ENCODE peak calls at places on chromosomes 7 and 10, in six cellular contexts. W is substantia nigra; F is Panc1; Z is endothelial cell of umbilical vein; P is CD8-positive, alpha-beta memory T cell; N is heart right ventricle. R is an unnamed sample.

GRCh38 chr7:116311262-116311661 is 100.9 kb downstream of the TES start:
- DNase-seq in Z (no peak), P (no peak), N (no peak), W (no peak), F (no peak), R (no peak)

GRCh38 chr7:67402280-67402679 is 405.6 kb downstream of the TYW1 start:
- DNase-seq in W (no peak), P (no peak), N (no peak), F (no peak), Z (no peak), R (no peak)

GRCh38 chr7:26328498-26329390 is 37.1 kb downstream of the SNX10 start:
- DNase-seq in W (no peak), F (no peak), P (no peak), Z (no peak), N (no peak), R (no peak)

GRCh38 chr10:24944512-24945255 is 7.7 kb downstream of the PRTFDC1 start:
- DNase-seq in W (no peak), Z (peak; percentile 14), N (peak; percentile 37), P (no peak), F (no peak), R (no peak)

GRCh38 chr7:59079-59825 is 133.1 kb upstream of the FAM20C start:
- DNase-seq in W (no peak), Z (no peak), F (no peak), N (no peak), P (no peak), R (peak; percentile 38)

GRCh38 chr7:33788493-33788892 is 116.8 kb upstream of the BMPER start:
- DNase-seq in W (no peak), P (no peak), F (no peak), N (no peak), Z (no peak), R (no peak)

GRCh38 chr10:86960003-86960862 is 1.8 kb downstream of the SNCG start:
- DNase-seq in P (peak; percentile 42), Z (peak; percentile 85), F (no peak), W (no peak), N (peak; percentile 64), R (no peak)

GRCh38 chr10:85786401-85786899 is 580.1 kb downstream of the GRID1 start:
- DNase-seq in Z (no peak), P (no peak), N (no peak), F (no peak), W (no peak), R (no peak)

GRCh38 chr10:131453772-131454634 is 142.5 kb upstream of the TCERG1L start:
- DNase-seq in N (peak; percentile 62), W (peak; percentile 42), P (no peak), F (no peak), Z (no peak), R (peak; percentile 75)

GRCh38 chr7:78760620-78761355 is 692.7 kb downstream of the MAGI2 start:
- DNase-seq in W (no peak), N (no peak), Z (no peak), F (no peak), P (no peak), R (no peak)

GRCh38 chr7:78764571-78764970 is 688.9 kb downstream of the MAGI2 start:
- DNase-seq in Z (no peak), N (no peak), W (no peak), F (no peak), P (no peak), R (no peak)

GRCh38 chr7:78765985-78766729 is 687.3 kb downstream of the MAGI2 start:
- DNase-seq in F (no peak), W (no peak), P (no peak), Z (no peak), N (no peak), R (no peak)

GRCh38 chr7:78762625-78763024 is 690.8 kb downstream of the MAGI2 start:
- DNase-seq in F (no peak), W (no peak), Z (no peak), P (no peak), N (no peak), R (no peak)
- H3K27ac ChIP-seq in F (no peak overlapping the region), W (no peak overlapping the region), Z (no peak overlapping the region), P (no peak overlapping the region), N (no peak overlapping the region), R (no peak overlapping the region)

DNA sequence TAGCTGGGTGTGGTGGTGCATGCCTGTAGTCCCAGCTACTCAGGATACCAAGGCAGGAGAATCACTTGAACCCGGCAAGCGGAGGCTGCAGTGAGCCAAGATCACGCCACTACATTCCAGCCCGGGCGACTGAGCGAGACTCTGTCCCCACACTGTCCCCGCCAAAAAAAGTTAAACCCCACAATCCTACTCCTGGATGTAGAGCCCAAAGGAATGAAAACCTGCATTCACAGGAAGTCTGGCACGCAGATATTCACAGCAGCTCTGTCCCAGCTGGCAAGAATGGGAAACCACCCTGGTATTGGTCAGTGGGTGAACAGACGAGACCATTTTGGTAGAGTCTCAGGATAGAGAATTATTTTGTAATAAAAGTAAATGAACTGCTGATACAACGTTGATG is 225.2 kb downstream of the MAD1L1 start:
- DNase-seq in F (no peak), P (no peak), W (no peak), Z (no peak), N (no peak), R (no peak)
- H3K27ac ChIP-seq in F (no peak overlapping the region), P (no peak overlapping the region), W (no peak overlapping the region), Z (no peak overlapping the region), N (no peak overlapping the region), R (no peak overlapping the region)

GRCh38 chr10:95571390-95571789 is 10.2 kb upstream of the SORBS1 start:
- DNase-seq in P (no peak), N (no peak), F (no peak), Z (no peak), W (no peak), R (no peak)

GRCh38 chr10:95564291-95564690 is 3.1 kb upstream of the SORBS1 start:
- DNase-seq in Z (no peak), P (no peak), N (no peak), W (no peak), F (no peak), R (no peak)

GRCh38 chr10:95569368-95569767 is 8.2 kb upstream of the SORBS1 start:
- DNase-seq in F (no peak), Z (no peak), W (no peak), N (no peak), P (no peak), R (no peak)

GRCh38 chr10:95566121-95566520 is 5.0 kb upstream of the SORBS1 start:
- DNase-seq in W (no peak), N (no peak), P (no peak), F (no peak), Z (no peak), R (no peak)

DNA sequence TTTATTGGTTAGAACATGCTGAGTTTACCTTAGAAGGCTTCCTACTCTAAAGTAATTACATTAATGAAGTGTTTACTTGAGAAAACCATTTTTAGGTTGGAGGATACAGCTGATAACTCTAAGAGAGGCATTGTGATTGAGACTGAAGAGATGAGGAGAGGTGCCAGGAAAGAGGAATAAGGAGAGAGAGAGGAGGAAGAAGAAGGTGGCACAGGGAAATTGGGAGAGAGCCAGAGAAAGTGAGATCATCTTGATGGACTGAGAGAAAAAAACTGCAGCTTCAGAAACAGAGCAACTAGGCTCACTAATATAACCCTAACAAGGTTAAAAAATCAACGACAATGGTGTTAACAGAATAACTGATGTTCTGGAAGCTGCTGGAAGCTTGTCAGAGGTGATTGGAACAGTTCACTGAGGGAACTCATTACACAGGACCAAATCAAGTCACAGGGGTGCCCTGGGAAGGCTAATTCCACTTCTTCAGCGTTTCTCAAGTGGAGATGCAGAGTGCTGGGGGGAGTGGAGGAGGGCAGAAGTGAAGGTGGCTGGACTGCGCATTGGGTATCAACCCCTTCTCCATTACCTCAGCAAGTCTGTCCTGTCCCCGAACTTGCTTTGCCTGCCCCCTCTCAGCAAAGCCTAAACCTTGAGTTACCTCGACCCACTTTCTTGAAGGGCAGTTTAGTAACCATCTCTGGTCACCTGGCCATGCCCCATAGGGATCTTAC is 6.9 kb upstream of the SORBS1 start:
- DNase-seq in W (no peak), N (no peak), Z (peak; percentile 21), F (no peak), P (no peak), R (no peak)
- H3K27ac ChIP-seq in W (no peak overlapping the region), N (no peak overlapping the region), Z (no peak overlapping the region), F (no peak overlapping the region), P (no peak overlapping the region), R (no peak overlapping the region)

GRCh38 chr10:58807631-58808024 is 295.0 kb downstream of the BICC1 start:
- DNase-seq in W (no peak), Z (no peak), F (no peak), N (no peak), P (no peak), R (no peak)

GRCh38 chr10:58817499-58817898 is 304.8 kb downstream of the BICC1 start:
- DNase-seq in P (no peak), Z (peak; percentile 3), N (peak; percentile 23), W (no peak), F (no peak), R (no peak)

GRCh38 chr10:58818889-58819288 is 306.2 kb downstream of the BICC1 start:
- DNase-seq in F (no peak), P (no peak), Z (peak; percentile 11), W (no peak), N (no peak), R (no peak)

GRCh38 chr10:58810751-58811150 is 298.1 kb downstream of the BICC1 start:
- DNase-seq in F (no peak), W (no peak), Z (no peak), N (no peak), P (no peak), R (no peak)

DNA sequence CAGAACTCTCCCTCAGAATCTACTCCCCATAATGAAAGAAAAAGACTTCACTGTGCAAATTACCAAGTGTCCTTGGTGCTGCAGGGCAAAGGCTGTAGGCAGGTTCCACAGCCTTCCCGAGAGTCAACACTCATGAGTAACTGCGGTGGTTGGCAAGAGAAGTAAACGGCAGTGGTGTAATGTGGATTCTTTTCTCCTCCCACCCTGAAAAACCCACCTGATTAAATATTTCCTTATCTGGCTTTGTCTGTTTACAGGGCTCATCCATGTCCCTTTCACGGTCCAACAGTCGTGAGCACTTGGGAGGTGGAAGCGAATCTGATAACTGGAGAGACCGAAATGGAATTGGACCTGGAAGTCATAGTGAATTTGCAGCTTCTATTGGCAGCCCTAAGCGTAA is 300.9 kb downstream of the BICC1 start:
- DNase-seq in W (no peak), P (no peak), N (no peak), Z (no peak), F (no peak), R (no peak)
- H3K27ac ChIP-seq in W (no peak overlapping the region), P (no peak overlapping the region), N (no peak overlapping the region), Z (no peak overlapping the region), F (no peak overlapping the region), R (no peak overlapping the region)

DNA sequence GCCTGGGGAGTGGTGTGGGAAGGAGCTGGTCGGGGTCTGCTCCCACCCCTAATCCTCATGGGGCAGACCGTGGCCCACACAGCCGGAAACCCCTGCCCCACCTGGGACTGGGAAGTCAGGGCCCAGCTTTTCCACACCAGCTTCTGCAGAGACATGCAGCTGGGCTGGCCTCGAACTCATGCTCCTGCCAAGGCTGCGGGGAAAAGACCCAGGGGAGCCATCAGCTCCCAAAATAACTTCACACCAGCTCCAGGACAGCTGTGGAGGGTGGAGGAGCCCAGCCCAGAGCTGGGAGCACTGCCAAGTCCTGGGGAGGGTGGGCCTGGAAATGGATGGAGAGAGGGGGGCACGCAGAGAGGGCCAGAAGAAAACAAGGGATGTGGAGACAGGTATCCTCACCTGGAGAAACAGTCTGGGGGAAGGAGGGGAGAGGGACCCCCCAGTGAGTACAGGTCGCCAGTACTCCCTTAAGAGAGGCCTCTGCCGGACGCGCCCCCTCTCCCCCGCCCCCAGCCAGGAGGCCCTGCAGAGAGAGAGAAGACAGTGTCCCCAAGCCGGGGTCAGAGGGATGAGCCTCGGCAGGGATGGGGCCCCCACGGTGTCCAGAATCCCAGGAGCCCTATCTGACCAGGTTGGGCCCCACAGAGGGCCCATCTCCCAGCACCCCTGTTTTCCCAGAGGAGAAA is 11.5 kb upstream of the GRIFIN start:
- DNase-seq in P (no peak), N (peak; percentile 77), Z (no peak), W (no peak), F (no peak), R (no peak)
- H3K27ac ChIP-seq in P (no peak overlapping the region), N (peak overlapping the region; percentile 63), Z (no peak overlapping the region), W (no peak overlapping the region), F (no peak overlapping the region), R (no peak overlapping the region)

GRCh38 chr7:54996391-54996790 is 22.4 kb upstream of the EGFR start:
- DNase-seq in N (no peak), P (no peak), F (no peak), W (no peak), Z (no peak), R (no peak)
- H3K27ac ChIP-seq in N (no peak overlapping the region), P (no peak overlapping the region), F (no peak overlapping the region), W (no peak overlapping the region), Z (no peak overlapping the region), R (no peak overlapping the region)

R was measured in upper lobe of right lung.